ENCODE peak calls at places on chromosomes 1 and 21, in nine cellular contexts. S, N, Y, L, W, H, C, T and G are unnamed samples.
A peak's percentile ranks its signal among the peaks of the same experiment; 100 is the strongest.

GRCh38 chr1:67307251-67308060 is at the start of gene IL12RB2:
- DNase-seq in S (peak; percentile 23), N (no peak), Y (peak; percentile 52), L (no peak), W (no peak), H (no peak), C (no peak), T (peak; percentile 81), G (no peak)

GRCh38 chr1:89566761-89567174 is 42.1 kb downstream of the LRRC8B start:
- DNase-seq in S (peak; percentile 34), N (no peak), Y (no peak), L (no peak), W (no peak), H (no peak), C (peak; percentile 25), T (peak; percentile 68), G (no peak)

GRCh38 chr1:42335809-42336518 is 929 bp upstream of the FOXJ3 start:
- DNase-seq in S (peak; percentile 20), N (peak; percentile 72), Y (no peak), L (no peak), W (peak; percentile 60), H (no peak), C (peak; percentile 51), T (no peak), G (no peak)

GRCh38 chr1:14710331-14710730 is 111.8 kb downstream of the KAZN start:
- DNase-seq in S (no peak), N (no peak), Y (no peak), L (no peak), W (no peak), H (no peak), C (no peak), T (no peak), G (no peak)

GRCh38 chr1:10824821-10825540 is 28.5 kb upstream of the CASZ1 start:
- DNase-seq in S (no peak), N (peak; percentile 27), Y (no peak), L (peak; percentile 24), W (no peak), H (no peak), C (peak; percentile 25), T (no peak), G (peak; percentile 10)

GRCh38 chr21:46621457-46622182 is 13.9 kb upstream of the PRMT2 start:
- DNase-seq in S (no peak), N (no peak), Y (no peak), L (no peak), W (peak; percentile 85), H (no peak), C (peak; percentile 33), T (peak; percentile 18), G (no peak)

GRCh38 chr1:93771843-93772242 is 90.2 kb upstream of the BCAR3 start:
- DNase-seq in S (no peak), N (no peak), Y (no peak), L (no peak), W (no peak), H (no peak), C (no peak), T (no peak), G (no peak)

GRCh38 chr21:28856588-28857250 is 136.0 kb downstream of the LTN1 start:
- DNase-seq in S (no peak), N (no peak), Y (no peak), L (no peak), W (peak; percentile 53), H (no peak), C (no peak), T (peak; percentile 14), G (no peak)

GRCh38 chr1:18413906-18414305 is 66.8 kb upstream of the KLHDC7A start:
- DNase-seq in S (no peak), N (no peak), Y (peak; percentile 72), L (no peak), W (no peak), H (no peak), C (no peak), T (no peak), G (no peak)

GRCh38 chr1:11131816-11132215 is 32.1 kb upstream of the EXOSC10 start:
- DNase-seq in S (no peak), N (no peak), Y (no peak), L (no peak), W (no peak), H (no peak), C (no peak), T (no peak), G (no peak)

GRCh38 chr1:56844709-56845108 is 9.9 kb upstream of the C8A start:
- DNase-seq in S (no peak), N (no peak), Y (no peak), L (no peak), W (no peak), H (no peak), C (no peak), T (no peak), G (no peak)

GRCh38 chr1:27522148-27522859 is 32.3 kb upstream of the WASF2 start:
- DNase-seq in S (no peak), N (no peak), Y (peak; percentile 71), L (no peak), W (peak; percentile 67), H (peak; percentile 84), C (peak; percentile 36), T (no peak), G (no peak)

GRCh38 chr1:15513192-15513591 is 10.8 kb downstream of the CASP9 start:
- DNase-seq in S (no peak), N (no peak), Y (no peak), L (no peak), W (no peak), H (no peak), C (no peak), T (no peak), G (no peak)

GRCh38 chr1:62271932-62272728 is 47.1 kb downstream of the KANK4 start:
- DNase-seq in S (no peak), N (no peak), Y (no peak), L (no peak), W (no peak), H (no peak), C (no peak), T (peak; percentile 38), G (no peak)

GRCh38 chr1:38908821-38909220 is 27.4 kb upstream of the GJA9 start:
- DNase-seq in S (no peak), N (no peak), Y (no peak), L (no peak), W (no peak), H (no peak), C (no peak), T (no peak), G (no peak)

GRCh38 chr1:201084171-201084766 is 28.0 kb downstream of the CACNA1S start:
- DNase-seq in S (no peak), N (no peak), Y (no peak), L (no peak), W (no peak), H (no peak), C (no peak), T (no peak), G (no peak)

GRCh38 chr1:232648316-232648715 is 18.4 kb upstream of the SIPA1L2 start:
- DNase-seq in S (no peak), N (no peak), Y (no peak), L (no peak), W (no peak), H (no peak), C (peak; percentile 26), T (no peak), G (no peak)

GRCh38 chr1:94983343-94983742 is 56.4 kb upstream of the CNN3 start:
- DNase-seq in S (peak; percentile 26), N (peak; percentile 18), Y (no peak), L (no peak), W (no peak), H (no peak), C (peak; percentile 72), T (no peak), G (no peak)

GRCh38 chr1:37479255-37480124 is 5.1 kb downstream of the ZC3H12A start:
- DNase-seq in S (peak; percentile 92), N (peak; percentile 86), Y (peak; percentile 99), L (no peak), W (peak; percentile 89), H (peak; percentile 97), C (peak; percentile 85), T (no peak), G (peak; percentile 73)
- H3K4me3 ChIP-seq in S (peak overlapping the region; percentile 72), N (peak overlapping the region; percentile 85), Y (no peak overlapping the region), L (peak overlapping the region; percentile 47), W (peak overlapping the region; percentile 43), H (peak overlapping the region; percentile 45), C (peak overlapping the region; percentile 29), T (no peak overlapping the region), G (peak overlapping the region; percentile 37)

GRCh38 chr1:53165408-53165961 is 23.0 kb upstream of the SLC1A7 start:
- DNase-seq in S (no peak), N (no peak), Y (no peak), L (no peak), W (no peak), H (no peak), C (no peak), T (no peak), G (peak; percentile 33)

GRCh38 chr1:53162621-53163020 is 20.2 kb upstream of the SLC1A7 start:
- DNase-seq in S (no peak), N (no peak), Y (no peak), L (no peak), W (no peak), H (no peak), C (no peak), T (no peak), G (no peak)

GRCh38 chr1:53166912-53167311 is 24.5 kb upstream of the SLC1A7 start:
- DNase-seq in S (no peak), N (no peak), Y (no peak), L (no peak), W (no peak), H (no peak), C (no peak), T (no peak), G (no peak)

GRCh38 chr1:53163291-53163768 is 20.9 kb upstream of the SLC1A7 start:
- DNase-seq in S (no peak), N (peak; percentile 42), Y (no peak), L (no peak), W (no peak), H (no peak), C (no peak), T (no peak), G (no peak)

DNA sequence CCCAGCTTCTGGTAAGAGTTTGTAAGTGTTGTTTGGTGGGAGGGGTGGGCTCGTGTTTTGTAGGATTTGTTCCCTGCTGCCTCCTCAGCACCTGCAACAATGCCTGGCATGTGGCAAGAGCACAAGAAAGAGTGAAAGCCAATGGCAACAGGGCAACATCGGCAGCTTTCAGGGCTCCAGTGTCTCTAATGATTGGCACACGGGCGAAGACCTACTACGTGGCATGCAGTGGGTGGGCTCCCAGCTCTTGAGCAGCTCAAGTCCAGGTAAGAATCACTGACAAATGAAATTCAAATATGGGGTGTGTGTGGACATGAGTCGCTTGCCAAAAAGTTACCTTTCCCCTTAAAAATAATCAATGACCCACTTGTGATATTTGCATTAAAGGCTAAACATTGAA is 23.9 kb upstream of the SLC1A7 start:
- DNase-seq in S (no peak), N (no peak), Y (no peak), L (no peak), W (no peak), H (no peak), C (no peak), T (no peak), G (no peak)
- TF ChIP-seq CTCF in S (no peak), N (no peak), Y (no peak), L (no peak), W (no peak), H (no peak), C (no peak), T (no peak), G (no peak)

GRCh38 chr1:173064011-173064410 is 13.3 kb upstream of the TNFSF18 start:
- DNase-seq in S (no peak), N (no peak), Y (no peak), L (no peak), W (no peak), H (no peak), C (no peak), T (no peak), G (no peak)
- H3K4me3 ChIP-seq in S (no peak overlapping the region), N (no peak overlapping the region), Y (no peak overlapping the region), L (no peak overlapping the region), W (no peak overlapping the region), H (no peak overlapping the region), C (no peak overlapping the region), T (no peak overlapping the region), G (no peak overlapping the region)

GRCh38 chr1:225343618-225344017 is 84.2 kb downstream of the LBR start:
- DNase-seq in S (no peak), N (peak; percentile 33), Y (no peak), L (no peak), W (peak; percentile 28), H (no peak), C (peak; percentile 19), T (no peak), G (no peak)
- TF ChIP-seq CTCF in S (peak; percentile 18), N (peak; percentile 51), Y (no peak), L (peak; percentile 18), W (peak; percentile 40), H (no peak), C (peak; percentile 34), T (peak; percentile 21), G (peak; percentile 18)